ENCODE peak calls at places on chromosomes 16 and 17, in seven cellular contexts. Z is activated T-cell treated with anti-CD3 and anti-CD28 coated beads for 1 hour, M is adrenal gland, O is GM12891, F is activated T-helper 1 cell treated with Interleukin-2 at 50 U/mL for 16 hours, U is AG08395, J is NCI-H524. K is an unnamed sample.

GRCh38 chr17:10768766-10769383 is 35.0 kb downstream of the TMEM238L start:
- DNase-seq in Z (no peak), M (no peak), O (no peak), F (no peak), U (no peak), J (no peak), K (no peak)

GRCh38 chr17:57379237-57380054 is 123.1 kb downstream of the MSI2 start:
- DNase-seq in Z (no peak), M (peak), O (no peak), F (no peak), U (no peak), J (no peak), K (no peak)

GRCh38 chr17:40321502-40322416 is 12.8 kb downstream of the RARA start:
- DNase-seq in Z (no peak), M (no peak), O (no peak), F (no peak), U (no peak), J (peak), K (peak)

GRCh38 chr16:27920391-27920891 is 143.1 kb downstream of the GSG1L start:
- DNase-seq in Z (no peak), M (peak), O (no peak), F (no peak), U (no peak), J (peak), K (no peak)

GRCh38 chr17:3988297-3989120 is 24.3 kb upstream of the ATP2A3 start:
- DNase-seq in Z (no peak), M (no peak), O (no peak), F (no peak), U (no peak), J (no peak), K (no peak)

GRCh38 chr16:86389566-86390328 is 120.6 kb upstream of the FOXF1 start:
- DNase-seq in Z (no peak), M (peak), O (no peak), F (no peak), U (no peak), J (no peak), K (no peak)

GRCh38 chr17:46736100-46736499 is 82.4 kb downstream of the WNT3 start:
- DNase-seq in Z (no peak), M (no peak), O (no peak), F (no peak), U (no peak), J (no peak), K (no peak)

GRCh38 chr17:31269597-31269996 is 27.4 kb downstream of the OMG start:
- DNase-seq in Z (no peak), M (peak), O (no peak), F (no peak), U (peak), J (peak), K (peak)

GRCh38 chr17:38921756-38922411 is 3.5 kb upstream of the LASP1NB start:
- DNase-seq in Z (no peak), M (peak), O (no peak), F (no peak), U (no peak), J (no peak), K (no peak)

GRCh38 chr16:27982184-27982583 is 81.3 kb downstream of the GSG1L start:
- DNase-seq in Z (no peak), M (no peak), O (no peak), F (no peak), U (no peak), J (peak), K (no peak)

GRCh38 chr16:1429026-1429425 is 1.9 kb upstream of the PERCC1 start:
- DNase-seq in Z (no peak), M (no peak), O (no peak), F (no peak), U (no peak), J (no peak), K (no peak)

GRCh38 chr16:19645557-19645981 is 72.5 kb downstream of the KNOP1 start:
- DNase-seq in Z (no peak), M (no peak), O (no peak), F (no peak), U (no peak), J (no peak), K (no peak)

K was measured in HCEC 1CT.